ENCODE peak calls at places on chromosomes 6 and 20, in seven cellular contexts. B is left lung; W is stomach; X is CD8-positive, alpha-beta T cell; T is HL-60; N is heart right ventricle; H is breast epithelium. V is an unnamed sample.

GRCh38 chr6:6713660-6714446 is 125.3 kb downstream of the LY86 start:
- DNase-seq in W (no peak), N (no peak), X (no peak), B (peak; percentile 75), H (no peak), T (no peak), V (no peak)

GRCh38 chr6:148720897-148721296 is 25.9 kb upstream of the UST start:
- DNase-seq in X (no peak), W (no peak), B (no peak), T (no peak), N (no peak), H (no peak), V (no peak)

GRCh38 chr20:17896771-17897369 is 71.7 kb downstream of the SNX5 start:
- DNase-seq in B (no peak), T (no peak), W (no peak), H (no peak), N (no peak), X (no peak), V (no peak)

GRCh38 chr6:88609973-88610372 is 353.4 kb downstream of the RNGTT start:
- DNase-seq in T (no peak), X (no peak), N (no peak), H (no peak), B (no peak), W (no peak), V (no peak)

GRCh38 chr20:52847029-52847660 is 125.0 kb upstream of the TSHZ2 start:
- DNase-seq in B (no peak), N (no peak), X (no peak), T (no peak), H (no peak), W (no peak), V (peak; percentile 43)

GRCh38 chr6:157777344-157777743 is 45.7 kb upstream of the SNX9 start:
- DNase-seq in W (no peak), B (no peak), X (no peak), T (no peak), N (no peak), H (no peak), V (no peak)

GRCh38 chr6:166307981-166308768 is at the start of gene PRR18:
- DNase-seq in H (no peak), T (no peak), X (no peak), W (no peak), B (no peak), N (no peak), V (no peak)

GRCh38 chr6:55704421-55704820 is 125.4 kb upstream of the HMGCLL1 start:
- DNase-seq in N (no peak), B (no peak), H (no peak), W (no peak), X (no peak), T (no peak), V (peak; percentile 47)

GRCh38 chr6:85865665-85866372 is 223.1 kb upstream of the SYNCRIP start:
- DNase-seq in H (no peak), N (no peak), X (no peak), T (no peak), W (no peak), B (no peak), V (peak; percentile 58)

GRCh38 chr6:64012351-64013060 is 376.9 kb downstream of the PHF3 start:
- DNase-seq in W (no peak), T (peak; percentile 5), B (no peak), N (no peak), X (no peak), H (no peak), V (no peak)

GRCh38 chr20:52958206-52958605 is 14.0 kb upstream of the TSHZ2 start:
- DNase-seq in X (no peak), B (no peak), N (no peak), W (no peak), H (no peak), T (no peak), V (no peak)

GRCh38 chr6:107618672-107619071 is 128.8 kb downstream of the SOBP start:
- DNase-seq in W (no peak), X (peak; percentile 30), H (no peak), B (no peak), N (no peak), T (no peak), V (no peak)

GRCh38 chr6:52576392-52577021 is 353 bp downstream of the TRAM2 start:
- DNase-seq in T (peak; percentile 69), N (peak; percentile 67), X (peak; percentile 34), W (peak; percentile 54), H (peak; percentile 56), B (peak; percentile 87), V (peak; percentile 87)

GRCh38 chr20:33493076-33493766 is 3.3 kb downstream of the CBFA2T2 start:
- DNase-seq in N (no peak), T (no peak), B (no peak), X (no peak), W (no peak), H (no peak), V (no peak)

GRCh38 chr6:36753671-36754485 is 56.3 kb downstream of the RAB44 start:
- DNase-seq in T (no peak), W (no peak), N (no peak), H (no peak), X (no peak), B (no peak), V (no peak)

GRCh38 chr6:34246249-34246562 is 2.6 kb downstream of the SMIM29 start:
- DNase-seq in W (no peak), B (no peak), T (no peak), X (no peak), N (no peak), H (no peak), V (no peak)

GRCh38 chr6:10382728-10383127 is 32.1 kb downstream of the TFAP2A start:
- DNase-seq in W (no peak), H (no peak), X (no peak), B (no peak), N (no peak), T (no peak), V (no peak)

GRCh38 chr20:37411408-37412306 is 65.7 kb downstream of the SRC start:
- DNase-seq in T (peak; percentile 19), B (peak; percentile 39), X (no peak), N (no peak), W (no peak), H (no peak), V (peak; percentile 16)

GRCh38 chr20:40646321-40647212 is 42.5 kb downstream of the MAFB start:
- DNase-seq in B (no peak), H (no peak), X (no peak), N (no peak), T (no peak), W (no peak), V (no peak)

GRCh38 chr20:11521831-11522230 is 395.9 kb upstream of the BTBD3 start:
- DNase-seq in H (no peak), X (no peak), B (no peak), T (no peak), N (no peak), W (no peak), V (no peak)

GRCh38 chr6:136550045-136550329 is 235 bp downstream of the MAP7 start:
- DNase-seq in W (no peak), H (no peak), T (no peak), B (no peak), X (no peak), N (no peak), V (no peak)
- H3K27me3 ChIP-seq in W (peaks cover 10% of the 10 kb centered on the region), H (no peaks in the 10 kb centered on the region), T (peaks cover 33% of the 10 kb centered on the region), B (peaks cover 8% of the 10 kb centered on the region), X (peaks cover 14% of the 10 kb centered on the region), N (peaks cover 34% of the 10 kb centered on the region), V (peaks cover 53% of the 10 kb centered on the region)

DNA sequence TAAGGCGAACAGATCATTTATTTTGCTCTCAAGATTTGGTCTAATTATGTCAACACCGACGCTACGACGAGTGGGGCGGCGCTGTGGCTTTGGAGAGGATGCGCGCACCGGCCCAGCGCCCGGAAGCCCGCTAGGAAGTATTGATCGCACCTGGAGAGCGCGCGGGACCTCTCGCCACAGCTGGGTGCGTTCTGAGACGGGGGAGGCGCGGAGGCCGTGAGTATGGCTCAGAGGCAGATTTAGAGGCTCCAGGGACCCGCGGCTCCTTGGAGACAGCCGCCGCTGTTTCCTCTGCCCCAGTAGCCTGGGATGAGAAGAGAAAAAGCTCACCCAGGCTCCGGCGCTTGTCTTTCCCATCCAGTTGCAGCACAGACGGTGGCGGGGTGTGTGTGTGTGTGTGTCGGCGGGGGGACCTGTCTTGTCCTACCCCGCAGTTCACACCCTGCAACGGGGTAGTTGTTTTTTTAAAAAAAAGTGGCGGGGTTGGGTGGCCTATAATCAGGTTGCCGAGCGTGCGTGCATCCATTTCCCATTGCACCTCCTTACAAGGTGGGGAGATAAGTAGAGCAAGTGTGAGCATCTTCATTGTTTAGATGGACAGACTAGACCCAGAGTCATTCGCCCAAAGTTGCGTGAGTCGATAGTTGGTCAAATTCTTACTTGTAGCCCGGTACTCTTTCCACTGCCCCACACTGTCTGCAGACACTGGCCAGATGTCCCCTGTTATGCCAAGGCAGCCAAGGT is 11.2 kb downstream of the TFAP2D start:
- DNase-seq in H (no peak), T (no peak), N (no peak), W (no peak), B (peak; percentile 60), X (no peak), V (no peak)
- H3K27me3 ChIP-seq in H (peaks cover 77% of the 10 kb centered on the region), T (peaks cover 33% of the 10 kb centered on the region), N (peaks cover 70% of the 10 kb centered on the region), W (peaks cover 37% of the 10 kb centered on the region), B (peaks cover 52% of the 10 kb centered on the region), X (no peaks in the 10 kb centered on the region), V (peaks cover 18% of the 10 kb centered on the region)

DNA sequence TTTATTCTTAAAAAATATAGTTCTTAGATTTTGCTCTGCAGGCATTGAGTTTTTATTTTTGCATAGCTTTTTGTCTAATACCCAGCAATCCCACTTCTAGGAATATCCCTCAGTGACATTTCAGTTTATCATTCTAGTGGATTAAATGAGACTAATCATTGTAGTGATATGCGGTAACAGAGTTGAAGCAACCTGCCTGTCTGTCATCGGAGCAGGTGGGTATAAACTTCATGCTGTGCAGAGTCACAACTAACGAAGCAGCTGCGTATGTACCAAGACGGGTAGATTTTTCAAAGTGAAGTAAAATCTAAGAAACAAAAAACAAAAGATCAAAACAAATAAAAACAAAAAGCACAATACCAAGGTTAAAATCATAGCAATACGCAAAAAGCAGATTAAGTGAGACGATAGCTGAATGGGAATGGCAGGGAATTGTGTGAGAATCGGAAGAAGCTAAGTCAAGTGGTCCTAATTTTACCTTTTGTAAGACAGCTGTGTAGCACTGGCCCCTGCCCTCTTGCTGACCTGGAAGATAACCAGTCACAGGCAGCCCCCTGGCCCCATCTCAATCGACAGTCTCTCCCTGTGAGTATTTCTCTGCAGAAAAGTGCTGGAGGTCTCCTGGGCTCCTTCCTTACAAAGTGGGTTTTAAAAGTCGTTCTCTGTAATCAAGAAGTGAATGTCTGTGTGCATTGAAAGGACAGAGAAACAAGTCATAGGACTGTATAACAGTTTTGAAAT is 169.2 kb downstream of the OR2B2 start:
- DNase-seq in H (no peak), N (no peak), T (no peak), X (no peak), B (no peak), W (no peak), V (no peak)
- H3K27me3 ChIP-seq in H (peaks cover 9% of the 10 kb centered on the region), N (peaks cover 78% of the 10 kb centered on the region), T (no peaks in the 10 kb centered on the region), X (peaks cover 6% of the 10 kb centered on the region), B (peaks cover 9% of the 10 kb centered on the region), W (peaks cover 17% of the 10 kb centered on the region), V (no peaks in the 10 kb centered on the region)

DNA sequence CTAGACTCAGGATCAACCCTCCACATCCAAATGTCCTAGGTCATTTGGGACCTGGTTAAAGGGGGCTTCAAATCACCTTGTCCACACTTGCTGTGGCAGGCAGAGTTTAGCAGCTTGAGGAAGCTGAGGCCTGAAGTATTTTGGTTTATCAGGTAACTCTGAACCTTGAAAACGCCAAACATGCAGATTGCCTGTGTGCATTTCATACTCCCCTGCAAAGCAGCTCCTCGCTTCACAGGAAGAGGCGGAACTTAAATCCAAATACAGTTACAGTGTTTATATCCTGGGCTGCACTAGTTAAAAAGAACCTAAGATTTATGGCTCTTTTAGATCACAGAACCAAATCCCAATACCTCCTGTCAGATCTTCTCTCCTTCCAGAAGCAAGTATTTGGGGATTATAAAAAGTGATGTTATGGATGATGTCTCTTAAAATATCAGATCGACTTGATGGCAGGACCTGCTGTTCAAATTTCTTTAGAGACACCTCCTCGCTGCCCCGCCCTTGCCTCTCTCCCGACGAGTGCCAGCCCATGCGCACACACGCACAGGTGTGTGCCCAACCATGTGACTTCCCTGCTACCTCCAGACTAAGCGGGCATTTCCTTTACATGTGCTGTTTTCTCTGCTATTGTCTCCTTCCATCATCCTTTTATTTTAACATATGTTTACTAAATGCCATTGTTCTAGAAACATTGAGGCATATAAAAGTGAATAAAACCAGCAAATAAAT is 224.6 kb upstream of the FOXQ1 start:
- DNase-seq in X (no peak), B (no peak), W (peak; percentile 69), H (no peak), N (no peak), T (no peak), V (no peak)
- H3K27me3 ChIP-seq in X (no peaks in the 10 kb centered on the region), B (no peaks in the 10 kb centered on the region), W (no peaks in the 10 kb centered on the region), H (no peaks in the 10 kb centered on the region), N (no peaks in the 10 kb centered on the region), T (no peaks in the 10 kb centered on the region), V (no peaks in the 10 kb centered on the region)

V was measured in SJSA1.